ENCODE peak calls at places on chromosomes 2 and 18, in seven cellular contexts. Z is HepG2, E is K562, D is HCT116, I is IMR-90, Q is H1, B is GM12878. N is an unnamed sample.
A peak's percentile ranks its signal among the peaks of the same experiment; 100 is the strongest.

GRCh38 chr2:69514406-69514805 is 77.2 kb upstream of the NFU1 start:
- DNase-seq in Z (no peak), E (no peak), D (no peak), I (peak; percentile 89), Q (no peak), B (no peak), N (no peak)

GRCh38 chr2:128496700-128497099 is 178.0 kb upstream of the HS6ST1 start:
- DNase-seq in Z (no peak), E (no peak), D (no peak), I (no peak), Q (peak; percentile 29), B (no peak), N (no peak)

GRCh38 chr2:29894822-29895221 is 26.6 kb downstream of the ALK start:
- DNase-seq in Z (no peak), E (no peak), D (no peak), I (no peak), Q (no peak), B (no peak), N (no peak)

GRCh38 chr2:68767031-68767961 is 32.7 kb downstream of the ARHGAP25 start:
- DNase-seq in Z (no peak), E (peak; percentile 41), D (no peak), I (no peak), Q (no peak), B (no peak), N (no peak)

GRCh38 chr18:68435581-68435980 is 279.3 kb downstream of the TMX3 start:
- DNase-seq in Z (no peak), E (no peak), D (no peak), I (no peak), Q (no peak), B (no peak), N (no peak)

GRCh38 chr2:66569974-66570373 is 135.0 kb downstream of the MEIS1 start:
- DNase-seq in Z (no peak), E (no peak), D (no peak), I (no peak), Q (no peak), B (no peak), N (no peak)

GRCh38 chr2:60053791-60054190 is 499.7 kb downstream of the BCL11A start:
- DNase-seq in Z (no peak), E (no peak), D (no peak), I (no peak), Q (no peak), B (no peak), N (no peak)

GRCh38 chr18:76847926-76848325 is 25.6 kb downstream of the ZNF236 start:
- DNase-seq in Z (peak; percentile 14), E (peak; percentile 5), D (peak; percentile 12), I (no peak), Q (no peak), B (no peak), N (no peak)

GRCh38 chr18:21255211-21255610 is 13.2 kb downstream of the GREB1L start:
- DNase-seq in Z (no peak), E (no peak), D (no peak), I (no peak), Q (no peak), B (no peak), N (no peak)

GRCh38 chr18:56168049-56168781 is 470.2 kb downstream of the TXNL1 start:
- DNase-seq in Z (no peak), E (no peak), D (no peak), I (peak; percentile 91), Q (no peak), B (no peak), N (no peak)

GRCh38 chr18:56770097-56770496 is 118.9 kb downstream of the WDR7 start:
- DNase-seq in Z (no peak), E (no peak), D (no peak), I (no peak), Q (no peak), B (no peak), N (no peak)

GRCh38 chr2:131040661-131041401 is 52.4 kb downstream of the FAM168B start:
- DNase-seq in Z (no peak), E (no peak), D (no peak), I (no peak), Q (no peak), B (no peak), N (no peak)

GRCh38 chr2:146080925-146081324 is 1561.0 kb upstream of the ZEB2 start:
- DNase-seq in Z (no peak), E (no peak), D (no peak), I (no peak), Q (no peak), B (no peak), N (no peak)

GRCh38 chr18:14974576-14974975 is 226.6 kb downstream of the ANKRD30B start:
- DNase-seq in Z (no peak), E (no peak), D (no peak), I (no peak), Q (no peak), B (no peak), N (no peak)

GRCh38 chr2:65164379-65165023 is 34.6 kb upstream of the RAB1A start:
- DNase-seq in Z (no peak), E (no peak), D (no peak), I (peak; percentile 19), Q (no peak), B (no peak), N (no peak)

GRCh38 chr18:80178935-80179818 is 68.1 kb downstream of the PARD6G start:
- DNase-seq in Z (no peak), E (no peak), D (no peak), I (no peak), Q (no peak), B (no peak), N (no peak)

GRCh38 chr18:75439356-75439755 is 11.9 kb upstream of the SMIM21 start:
- DNase-seq in Z (no peak), E (no peak), D (no peak), I (no peak), Q (no peak), B (no peak), N (no peak)

GRCh38 chr18:57928466-57928865 is 115.6 kb upstream of the NEDD4L start:
- DNase-seq in Z (no peak), E (no peak), D (no peak), I (no peak), Q (no peak), B (no peak), N (no peak)

GRCh38 chr2:74567862-74568261 is 13.3 kb downstream of the DOK1 start:
- DNase-seq in Z (no peak), E (no peak), D (no peak), I (peak; percentile 88), Q (no peak), B (no peak), N (no peak)

GRCh38 chr2:62150597-62151305 is 45.2 kb upstream of the B3GNT2 start:
- DNase-seq in Z (no peak), E (no peak), D (no peak), I (peak; percentile 15), Q (no peak), B (no peak), N (no peak)

GRCh38 chr2:159185401-159186130 is 100.9 kb downstream of the WDSUB1 start:
- DNase-seq in Z (peak; percentile 23), E (peak; percentile 67), D (peak; percentile 19), I (peak; percentile 58), Q (no peak), B (peak; percentile 48), N (peak; percentile 10)

GRCh38 chr18:3689986-3690681 is 240.2 kb downstream of the TGIF1 start:
- DNase-seq in Z (no peak), E (no peak), D (no peak), I (no peak), Q (no peak), B (no peak), N (no peak)

GRCh38 chr2:71545572-71546274 is 92.4 kb downstream of the DYSF start:
- DNase-seq in Z (peak; percentile 64), E (peak; percentile 74), D (peak; percentile 57), I (peak; percentile 55), Q (peak; percentile 68), B (no peak), N (peak; percentile 80)

GRCh38 chr2:71546275-71546638 is 92.9 kb downstream of the DYSF start:
- DNase-seq in Z (no peak), E (no peak), D (no peak), I (no peak), Q (no peak), B (no peak), N (no peak)

GRCh38 chr2:71547616-71548285 is 94.4 kb downstream of the DYSF start:
- DNase-seq in Z (no peak), E (no peak), D (no peak), I (no peak), Q (no peak), B (no peak), N (no peak)

GRCh38 chr2:71544919-71545571 is 91.7 kb downstream of the DYSF start:
- DNase-seq in Z (no peak), E (no peak), D (no peak), I (no peak), Q (no peak), B (no peak), N (no peak)

GRCh38 chr2:71546777-71547281 is 93.5 kb downstream of the DYSF start:
- DNase-seq in Z (peak; percentile 18), E (no peak), D (no peak), I (no peak), Q (no peak), B (no peak), N (no peak)
- TF ChIP-seq CEBPB in Z (no peak), E (no peak), D (no peak), I (no peak), Q (no peak), B (no peak), N (no peak)

GRCh38 chr2:4579977-4580376 is 876.6 kb downstream of the DCDC2C start:
- DNase-seq in Z (no peak), E (no peak), D (no peak), I (no peak), Q (no peak), B (no peak), N (no peak)
- TF ChIP-seq CEBPB in Z (no peak), E (no peak), D (no peak), I (no peak), Q (no peak), B (no peak), N (no peak)

DNA sequence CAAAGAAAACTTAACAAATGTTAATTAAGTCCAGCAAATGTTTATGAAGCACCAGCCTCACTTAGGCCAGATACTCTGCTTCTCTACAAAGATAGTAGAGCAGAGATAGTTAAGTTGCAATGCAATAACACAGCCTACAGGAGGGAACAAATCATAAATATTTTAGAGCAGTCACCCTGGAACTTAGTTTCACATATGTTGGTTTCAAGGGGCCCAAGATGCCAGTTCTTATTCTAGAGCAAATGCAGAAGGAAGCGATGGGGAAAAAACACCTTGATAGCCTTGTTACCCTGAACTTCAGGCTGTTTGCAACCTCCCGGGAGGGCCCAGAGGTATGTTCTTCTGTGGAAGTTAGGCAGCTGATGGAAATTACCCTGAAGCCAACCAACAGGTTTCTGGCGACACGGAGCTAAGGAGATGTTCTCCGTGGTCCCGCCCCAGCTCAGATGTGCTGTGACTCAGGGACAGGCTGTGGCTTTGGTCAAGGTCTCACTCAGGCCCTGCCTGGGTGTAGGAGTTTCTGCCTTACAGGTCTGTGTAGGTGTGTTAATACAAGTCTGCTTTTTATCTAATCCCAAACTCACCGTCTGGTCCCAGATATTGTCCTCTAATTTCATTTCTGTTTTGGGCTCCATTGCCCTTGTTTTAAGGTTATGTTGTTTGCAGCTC is 3.8 kb downstream of the CTIF start:
- DNase-seq in Z (no peak), E (peak; percentile 69), D (no peak), I (no peak), Q (peak; percentile 53), B (no peak), N (no peak)
- TF ChIP-seq CEBPB in Z (no peak), E (no peak), D (no peak), I (no peak), Q (no peak), B (no peak), N (no peak)

DNA sequence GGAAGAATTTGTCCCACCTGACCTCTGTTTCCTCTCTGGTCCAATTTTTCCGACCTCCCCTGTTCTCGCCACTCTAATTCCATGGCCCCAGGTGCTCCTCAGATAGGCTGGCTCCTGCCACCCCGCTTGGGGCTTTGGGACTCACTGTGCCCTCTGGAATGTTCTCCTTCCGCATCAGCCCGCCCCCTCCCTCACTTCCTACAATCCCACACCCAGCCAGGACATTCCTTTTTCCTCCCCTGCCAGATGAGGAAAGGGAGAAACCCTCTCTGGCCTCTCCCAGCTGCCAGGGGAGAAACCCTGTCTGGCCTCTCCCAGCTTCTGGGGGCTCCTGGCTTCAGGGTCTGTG is 3.1 kb upstream of the OR6B2 start:
- DNase-seq in Z (no peak), E (no peak), D (no peak), I (no peak), Q (no peak), B (no peak), N (no peak)
- TF ChIP-seq CEBPB in Z (no peak), E (no peak), D (no peak), I (no peak), Q (no peak), B (no peak), N (no peak)

N was measured in A549.